ENCODE peak calls at places on chromosomes 12 and 14, in eight cellular contexts. L, Z, E, S, X, D, P and F are unnamed samples.

GRCh38 chr12:69417231-69417630 is 53.0 kb upstream of the FRS2 start:
- ATAC-seq in X (no peak), L (no peak), P (no peak), Z (no peak), D (no peak), E (no peak), S (no peak), F (no peak)

GRCh38 chr12:109818900-109819500 is 14.2 kb downstream of the TRPV4 start:
- ATAC-seq in E (no peak), L (no peak), D (no peak), P (no peak), S (no peak), X (no peak), Z (no peak), F (no peak)

GRCh38 chr12:100404769-100405407 is 48.0 kb downstream of the SLC17A8 start:
- ATAC-seq in L (no peak), S (no peak), P (peak; percentile 100), Z (no peak), D (peak; percentile 94), E (peak; percentile 45), X (peak; percentile 40), F (peak; percentile 24)

GRCh38 chr14:60303745-60304144 is 54.7 kb downstream of the PPM1A start:
- ATAC-seq in P (no peak), X (no peak), S (peak; percentile 95), L (peak; percentile 89), Z (peak; percentile 95), E (no peak), D (no peak), F (no peak)

GRCh38 chr12:632102-632696 is 31.0 kb downstream of the NINJ2 start:
- ATAC-seq in D (peak; percentile 34), X (peak; percentile 55), P (peak; percentile 54), S (peak; percentile 21), E (no peak), L (peak; percentile 78), Z (peak; percentile 47), F (no peak)

GRCh38 chr12:46356655-46357437 is 15.7 kb downstream of the SLC38A2 start:
- ATAC-seq in Z (peak; percentile 26), S (no peak), L (peak; percentile 50), E (no peak), D (peak; percentile 12), X (no peak), P (peak; percentile 36), F (no peak)

GRCh38 chr12:21336656-21337055 is 1.9 kb upstream of the SLCO1A2 start:
- ATAC-seq in E (no peak), P (no peak), Z (no peak), L (no peak), S (no peak), D (no peak), X (no peak), F (no peak)

GRCh38 chr14:78637489-78637888 is 467.3 kb downstream of the NRXN3 start:
- ATAC-seq in X (no peak), D (no peak), Z (no peak), L (no peak), P (no peak), E (no peak), S (no peak), F (no peak)

GRCh38 chr12:5301539-5301938 is 130.4 kb upstream of the NTF3 start:
- ATAC-seq in S (no peak), D (no peak), L (no peak), P (no peak), X (no peak), Z (no peak), E (no peak), F (no peak)